ENCODE peak calls at places on chromosome 15, in four cellular contexts. P is K562, B is HCT116, O is SK-N-SH. N is an unnamed sample.

GRCh38 chr15:71109890-71110289 is 5.4 kb upstream of the THSD4 start:
- DNase-seq in B (no peak), O (no peak), P (no peak), N (no peak)

GRCh38 chr15:48049736-48050135 is 71.1 kb upstream of the SLC24A5 start:
- DNase-seq in O (no peak), B (no peak), P (no peak), N (no peak)

GRCh38 chr15:71572452-71573053 is 237.8 kb upstream of the NR2E3 start:
- DNase-seq in O (no peak), P (no peak), B (peak), N (peak)

GRCh38 chr15:63453181-63453905 is 51.0 kb upstream of the USP3 start:
- DNase-seq in O (no peak), B (no peak), P (no peak), N (no peak)

GRCh38 chr15:31023841-31024240 is 32.4 kb upstream of the MTMR10 start:
- DNase-seq in P (no peak), B (no peak), O (no peak), N (no peak)

GRCh38 chr15:76994971-76995945 is at the start of gene PSTPIP1:
- DNase-seq in B (no peak), P (no peak), O (peak), N (no peak)

GRCh38 chr15:66850078-66850991 is 148.3 kb downstream of the SMAD6 start:
- DNase-seq in B (no peak), O (peak), P (no peak), N (no peak)

GRCh38 chr15:31551323-31551722 is 224.7 kb downstream of the KLF13 start:
- DNase-seq in O (no peak), P (no peak), B (no peak), N (no peak)

GRCh38 chr15:89504166-89504565 is 7.8 kb upstream of the RHCG start:
- DNase-seq in B (no peak), P (no peak), O (no peak), N (no peak)

GRCh38 chr15:62883938-62884479 is 158.5 kb upstream of the TPM1 start:
- DNase-seq in B (no peak), P (no peak), O (no peak), N (no peak)

GRCh38 chr15:73900129-73900712 is 26.0 kb upstream of the LOXL1 start:
- DNase-seq in B (no peak), P (no peak), O (no peak), N (no peak)

GRCh38 chr15:99211926-99212325 is 37.5 kb downstream of the TTC23 start:
- DNase-seq in O (no peak), B (no peak), P (no peak), N (no peak)

GRCh38 chr15:51883436-51883835 is 54.0 kb downstream of the TMOD3 start:
- DNase-seq in B (no peak), O (no peak), P (no peak), N (no peak)

GRCh38 chr15:42576040-42576594 is 711 bp downstream of the STARD9 start:
- DNase-seq in B (no peak), O (no peak), P (no peak), N (no peak)

GRCh38 chr15:42575188-42576039 is at the start of gene STARD9:
- DNase-seq in O (peak), B (peak), P (peak), N (peak)

GRCh38 chr15:42577514-42578031 is 2.2 kb downstream of the STARD9 start:
- DNase-seq in B (no peak), P (no peak), O (no peak), N (no peak)

GRCh38 chr15:42578984-42579537 is 3.7 kb downstream of the STARD9 start:
- DNase-seq in B (no peak), O (no peak), P (no peak), N (no peak)

GRCh38 chr15:42576776-42577175 is 1.4 kb downstream of the STARD9 start:
- DNase-seq in B (no peak), P (no peak), O (peak), N (no peak)
- H3K4me3 ChIP-seq in B (no peak), P (no peak), O (peak), N (peak)

DNA sequence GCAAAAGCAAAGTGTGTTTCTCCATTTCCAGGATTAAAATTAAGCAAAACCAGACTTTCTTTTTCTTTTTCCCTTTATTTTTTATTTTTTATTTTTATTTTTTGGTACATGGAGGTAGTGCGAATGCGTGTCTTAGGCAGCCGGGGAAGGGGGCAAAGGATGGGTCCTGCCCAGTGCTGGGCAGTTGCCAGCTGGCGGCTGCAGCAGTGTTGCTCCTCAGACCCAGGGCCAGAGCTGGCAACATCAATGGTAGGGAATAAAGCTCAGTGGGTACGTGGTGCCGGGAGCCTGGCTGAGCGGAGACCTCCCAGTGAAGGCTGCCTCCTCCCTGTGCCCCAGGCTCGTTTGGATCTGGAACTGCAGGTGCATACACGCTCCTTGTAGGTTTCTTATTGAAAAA is 46.3 kb downstream of the POLR2M start:
- DNase-seq in O (no peak), P (no peak), B (no peak), N (no peak)
- TF ChIP-seq REST in O (no peak), P (no peak), B (no peak), N (no peak)

DNA sequence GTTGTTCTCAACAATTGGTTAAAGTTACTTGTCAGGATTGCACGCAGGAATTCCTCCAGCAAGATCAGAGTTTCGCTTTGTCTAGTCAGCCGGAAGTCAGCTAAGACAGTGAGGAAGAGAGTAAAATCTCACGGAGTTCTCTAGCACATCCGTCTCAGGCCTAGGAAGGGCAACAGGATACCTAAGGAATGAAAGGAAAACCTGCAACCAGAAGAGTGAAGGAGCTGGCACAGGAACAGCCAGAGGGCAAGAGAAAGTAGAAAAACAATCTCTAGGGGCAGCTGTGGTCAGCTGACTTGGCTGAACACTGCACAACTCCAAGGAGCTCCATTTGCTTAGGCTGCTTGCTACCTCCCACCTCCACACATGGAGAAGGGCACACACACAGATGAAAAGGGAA is 23.7 kb downstream of the RORA start:
- DNase-seq in O (no peak), B (no peak), P (no peak), N (no peak)
- H3K4me3 ChIP-seq in O (no peak), B (no peak), P (no peak), N (no peak)

GRCh38 chr15:70083423-70083822 is 14.3 kb downstream of the TLE3 start:
- DNase-seq in O (no peak), B (no peak), P (peak), N (peak)
- TF ChIP-seq REST in O (no peak), B (no peak), P (no peak), N (no peak)

DNA sequence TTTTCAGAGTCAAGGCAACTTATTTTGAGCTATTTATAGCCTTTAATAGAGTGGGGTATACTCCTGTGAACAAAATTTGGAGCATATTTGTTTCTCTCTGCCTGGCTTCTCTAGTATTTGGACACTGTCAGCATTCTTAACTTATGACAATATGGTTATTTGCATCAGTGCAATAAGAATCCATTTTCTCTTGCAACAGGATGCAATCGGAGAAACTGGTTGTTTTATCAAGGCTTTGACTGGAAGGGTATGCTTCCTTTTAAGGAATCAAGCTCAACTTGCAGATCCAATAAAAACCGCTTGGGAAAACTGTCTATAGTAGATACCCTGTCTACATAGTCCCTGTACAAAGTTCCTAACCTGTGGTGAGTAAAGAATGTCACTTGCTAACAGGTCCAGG is 106.7 kb downstream of the DPH6 start:
- DNase-seq in P (no peak), B (no peak), O (no peak), N (no peak)
- H3K4me3 ChIP-seq in P (no peak), B (no peak), O (no peak), N (no peak)

DNA sequence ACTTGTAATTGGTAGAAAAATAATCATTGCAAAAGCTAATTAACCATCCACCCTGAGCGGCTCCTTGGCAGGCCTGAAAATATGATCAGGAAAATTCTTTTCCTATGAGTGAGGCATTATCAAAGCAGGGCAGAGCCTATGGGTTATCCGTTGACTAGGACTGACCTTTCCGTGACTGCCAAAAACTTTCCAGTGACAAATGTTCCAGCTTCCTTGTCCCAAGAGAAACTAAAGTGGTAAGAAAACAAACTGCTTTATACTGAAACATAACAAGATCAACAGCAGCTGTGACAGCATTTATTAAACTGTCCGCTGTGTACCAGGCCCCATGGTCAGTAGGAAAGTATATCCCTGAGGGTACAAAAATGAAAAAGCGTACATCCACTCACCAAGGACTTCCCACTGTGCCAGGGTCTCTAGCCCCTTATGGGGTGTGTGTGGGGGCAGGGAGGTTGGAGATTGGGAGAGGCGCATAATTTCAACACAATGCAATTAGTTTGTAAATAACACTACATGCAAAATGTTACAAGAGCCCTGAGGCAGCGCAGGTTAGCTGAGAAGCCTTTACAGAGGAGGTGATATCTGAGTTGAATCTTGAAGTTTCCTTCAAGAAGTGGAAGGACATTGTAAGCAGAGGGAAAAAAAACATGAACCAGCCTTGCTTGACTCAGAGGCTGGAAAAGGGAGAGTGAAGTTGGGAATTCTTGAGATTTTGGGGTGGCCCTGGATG is 8.6 kb downstream of the LIPC start:
- DNase-seq in B (peak), P (no peak), O (no peak), N (no peak)
- TF ChIP-seq REST in B (no peak), P (no peak), O (no peak), N (no peak)

N was measured in GM23338.